ENCODE peak calls at places on chromosomes 12 and 14, in six cellular contexts. R, O, S, I, Q and K are unnamed samples. For H3K79me2, the result is how much of the 10 kb centered on the place peaks cover.

GRCh38 chr12:47388712-47389111 is 309.0 kb upstream of the AMIGO2 start:
- DNase-seq in O (no peak), R (no peak), I (no peak), Q (no peak), S (no peak), K (no peak)

GRCh38 chr14:33469898-33470297 is 481.0 kb downstream of the EGLN3 start:
- DNase-seq in I (no peak), S (no peak), R (no peak), O (no peak), Q (no peak), K (no peak)

GRCh38 chr14:84420236-84420635 is 1109.7 kb upstream of the FLRT2 start:
- DNase-seq in R (no peak), Q (no peak), I (peak), S (no peak), O (no peak), K (no peak)

GRCh38 chr14:106564058-106564643 is 1037.8 kb downstream of the TMEM121 start:
- DNase-seq in S (no peak), I (peak), Q (peak), O (peak), R (no peak), K (no peak)

GRCh38 chr12:53051058-53051880 is 1.4 kb downstream of the TNS2 start:
- DNase-seq in Q (peak), S (peak), O (no peak), R (no peak), I (no peak), K (peak)

GRCh38 chr12:121801601-121802484 is 2.0 kb upstream of the SETD1B start:
- DNase-seq in O (peak), S (peak), I (peak), R (no peak), Q (peak), K (no peak)

GRCh38 chr14:104877806-104878550 is 12.9 kb downstream of the CEP170B start:
- DNase-seq in Q (no peak), I (no peak), S (peak), R (no peak), O (no peak), K (no peak)

GRCh38 chr12:105418232-105418631 is 87.7 kb downstream of the C12orf75 start:
- DNase-seq in I (peak), Q (peak), S (peak), O (no peak), R (no peak), K (peak)

GRCh38 chr12:88743946-88744685 is 163.8 kb upstream of the KITLG start:
- DNase-seq in O (no peak), I (no peak), R (no peak), Q (no peak), S (peak), K (no peak)

GRCh38 chr12:106296179-106296877 is 6.2 kb upstream of the TCP11L2 start:
- DNase-seq in S (peak), R (peak), I (peak), Q (no peak), O (no peak), K (peak)

GRCh38 chr12:89874146-89874545 is 165.5 kb upstream of the ATP2B1 start:
- DNase-seq in R (no peak), Q (no peak), S (no peak), I (no peak), O (peak), K (no peak)

GRCh38 chr12:126247936-126248335 is 1182.7 kb downstream of the AACS start:
- DNase-seq in I (no peak), O (no peak), Q (no peak), S (no peak), R (no peak), K (no peak)

GRCh38 chr14:24013654-24014514 is 25.2 kb downstream of the DHRS4L2 start:
- DNase-seq in R (peak), O (peak), S (peak), Q (peak), I (peak), K (peak)

GRCh38 chr14:54444003-54444402 is 2.8 kb upstream of the CNIH1 start:
- DNase-seq in I (no peak), R (no peak), Q (no peak), S (peak), O (no peak), K (no peak)

GRCh38 chr12:25388216-25388615 is 137.5 kb upstream of the KRAS start:
- DNase-seq in S (peak), I (peak), O (no peak), Q (no peak), R (no peak), K (no peak)

GRCh38 chr12:58139894-58140293 is 198.5 kb downstream of the ATP23 start:
- DNase-seq in Q (peak), S (no peak), O (no peak), I (no peak), R (no peak), K (no peak)

GRCh38 chr12:132278421-132279183 is 50.8 kb downstream of the GALNT9 start:
- DNase-seq in O (no peak), I (peak), Q (no peak), S (no peak), R (no peak), K (no peak)

GRCh38 chr12:130703733-130704375 is 12.2 kb downstream of the RIMBP2 start:
- DNase-seq in S (no peak), R (no peak), O (no peak), I (no peak), Q (no peak), K (no peak)

GRCh38 chr12:49188205-49188915 is 520 bp downstream of the TUBA1A start:
- DNase-seq in R (peak), Q (peak), O (peak), S (peak), I (peak), K (peak)

GRCh38 chr12:117439531-117440001 is 78.1 kb upstream of the NOS1 start:
- DNase-seq in R (no peak), S (no peak), Q (no peak), O (peak), I (no peak), K (no peak)

GRCh38 chr12:101777476-101777875 is 38.2 kb upstream of the SYCP3 start:
- DNase-seq in S (no peak), R (no peak), O (no peak), Q (no peak), I (no peak), K (no peak)

GRCh38 chr12:51240971-51241370 is 2.3 kb downstream of the DAZAP2 start:
- DNase-seq in Q (no peak), S (peak), O (no peak), R (no peak), I (peak), K (no peak)

GRCh38 chr14:102264355-102264754 is 40.6 kb downstream of the MOK start:
- DNase-seq in Q (no peak), S (no peak), I (no peak), R (no peak), O (no peak), K (no peak)
- H3K79me2 ChIP-seq in Q (under half), S (under half), I (under half), R (under half), O (under half), K (under half)

GRCh38 chr12:15710860-15711510 is 78.2 kb downstream of the EPS8 start:
- DNase-seq in O (no peak), R (no peak), Q (no peak), S (no peak), I (no peak), K (no peak)

GRCh38 chr12:15709524-15709923 is 79.7 kb downstream of the EPS8 start:
- DNase-seq in I (no peak), Q (no peak), O (peak), R (no peak), S (no peak), K (no peak)

GRCh38 chr12:15712160-15712559 is 77.0 kb downstream of the EPS8 start:
- DNase-seq in S (no peak), O (no peak), R (no peak), I (no peak), Q (no peak), K (no peak)

GRCh38 chr12:15714256-15714655 is 74.9 kb downstream of the EPS8 start:
- DNase-seq in S (no peak), O (no peak), I (no peak), R (no peak), Q (no peak), K (no peak)

GRCh38 chr12:15712823-15713663 is 76.1 kb downstream of the EPS8 start:
- DNase-seq in R (no peak), O (no peak), I (no peak), Q (no peak), S (no peak), K (peak)
- H3K79me2 ChIP-seq in R (half or more), O (under half), I (under half), Q (under half), S (half or more), K (half or more)

GRCh38 chr14:61744239-61744638 is 18.0 kb upstream of the SNAPC1 start:
- DNase-seq in O (no peak), S (no peak), Q (no peak), R (no peak), I (no peak), K (no peak)
- H3K79me2 ChIP-seq in O (under half), S (half or more), Q (under half), R (half or more), I (half or more), K (under half)

GRCh38 chr14:74595006-74595735 is 16.9 kb downstream of the LTBP2 start:
- DNase-seq in I (no peak), O (no peak), R (no peak), S (peak), Q (no peak), K (no peak)
- H3K79me2 ChIP-seq in I (under half), O (under half), R (under half), S (half or more), Q (under half), K (under half)

DNA sequence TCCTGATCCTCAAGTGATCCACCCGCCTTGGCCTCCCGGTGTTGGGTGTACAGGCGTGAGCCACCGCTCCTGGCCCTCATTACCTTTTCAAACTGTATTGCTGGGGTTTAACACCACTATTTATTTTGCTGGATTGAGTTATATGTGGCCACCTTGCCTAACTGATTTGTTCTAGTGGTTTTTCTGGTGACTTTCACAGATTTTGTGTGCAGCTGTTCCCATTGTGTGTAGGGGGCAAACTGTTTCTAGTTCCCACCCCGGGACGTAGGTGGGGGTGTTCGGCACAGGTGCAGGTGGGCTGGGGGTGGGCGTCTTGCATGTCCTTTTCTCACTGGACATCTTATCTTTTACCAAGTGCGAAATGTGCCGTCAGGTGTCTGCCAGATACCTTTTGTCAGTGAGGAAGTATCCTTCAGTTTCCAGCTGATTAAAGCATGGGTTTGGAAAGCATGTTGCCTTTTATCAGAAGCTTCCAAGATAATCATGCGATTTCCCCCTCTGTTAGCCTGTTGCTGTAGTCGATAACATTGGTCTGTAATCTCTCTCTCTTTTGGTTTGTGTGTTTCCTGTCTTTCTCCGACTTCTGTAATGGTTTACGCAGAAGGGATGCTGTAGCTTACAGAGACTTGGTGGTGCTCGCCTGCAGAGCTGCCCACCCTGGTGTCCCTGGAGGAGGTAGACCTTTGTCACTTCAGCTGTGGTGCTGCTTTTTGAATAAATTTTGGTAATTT is 33.6 kb downstream of the AACS start:
- DNase-seq in S (no peak), O (no peak), Q (peak), I (no peak), R (no peak), K (no peak)
- H3K79me2 ChIP-seq in S (under half), O (under half), Q (under half), I (under half), R (under half), K (under half)

GRCh38 chr14:101813833-101814232 is 52.3 kb downstream of the PPP2R5C start:
- DNase-seq in I (no peak), Q (no peak), R (no peak), S (peak), O (no peak), K (no peak)
- H3K79me2 ChIP-seq in I (half or more), Q (half or more), R (half or more), S (half or more), O (half or more), K (half or more)

DNA sequence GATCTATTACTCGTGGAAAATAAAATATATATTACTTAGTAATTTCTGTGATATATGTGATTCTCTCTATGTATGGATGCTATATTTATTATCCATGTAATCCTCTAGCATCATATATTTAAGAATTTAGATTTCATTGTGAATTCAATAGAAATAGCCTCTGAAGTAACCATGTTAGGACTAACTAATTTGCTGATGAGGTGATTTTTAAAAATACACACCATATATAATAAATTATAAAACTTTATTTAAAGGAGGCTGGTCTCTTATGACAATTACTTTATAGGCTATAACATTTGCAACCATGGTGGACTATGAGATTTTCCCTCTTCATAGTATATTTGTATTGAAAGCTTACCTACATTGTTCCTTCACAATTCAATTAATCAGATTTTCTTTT is 424.9 kb upstream of the MGAT4C start:
- DNase-seq in Q (no peak), S (no peak), O (no peak), R (no peak), I (no peak), K (no peak)
- H3K79me2 ChIP-seq in Q (under half), S (under half), O (under half), R (under half), I (under half), K (under half)

DNA sequence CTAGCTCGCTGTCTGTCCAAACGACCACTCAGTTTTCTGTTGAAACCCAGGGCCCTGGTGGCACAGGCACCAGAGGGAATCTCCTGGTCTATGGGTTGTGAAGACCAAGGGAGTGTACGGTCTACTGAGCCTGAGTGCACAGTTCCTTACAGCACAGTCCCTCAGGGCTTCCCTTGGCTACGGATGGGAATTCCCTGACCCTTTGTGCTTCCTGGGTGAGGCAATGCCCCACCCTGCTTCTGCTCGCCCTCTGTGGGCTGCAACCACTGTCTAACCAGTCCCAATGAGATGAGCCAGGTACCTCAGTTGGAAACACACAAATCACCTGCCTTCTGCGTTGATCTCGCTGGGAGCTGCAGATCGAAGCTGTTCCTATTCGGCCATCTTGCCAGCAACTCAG is 22.6 kb downstream of the GPHN start:
- DNase-seq in I (peak), Q (no peak), O (no peak), R (no peak), S (no peak), K (no peak)
- H3K79me2 ChIP-seq in I (half or more), Q (under half), O (half or more), R (half or more), S (under half), K (under half)